ENCODE peak calls at places on chromosome 13, in eight cellular contexts. K, C, X, E, P, U, N and W are unnamed samples.

GRCh38 chr13:85666356-85666755 is 132.9 kb downstream of the SLITRK6 start:
- DNase-seq in K (no peak), C (no peak), X (no peak), E (no peak), P (no peak), U (no peak), N (no peak), W (no peak)

GRCh38 chr13:67438465-67438864 is 208.3 kb upstream of the PCDH9 start:
- DNase-seq in K (no peak), C (no peak), X (no peak), E (no peak), P (no peak), U (no peak), N (peak), W (no peak)

GRCh38 chr13:31069808-31070544 is 91.7 kb downstream of the HSPH1 start:
- DNase-seq in K (no peak), C (no peak), X (no peak), E (no peak), P (no peak), U (no peak), N (peak), W (no peak)

GRCh38 chr13:92994056-92994455 is 232.6 kb upstream of the GPC6 start:
- DNase-seq in K (no peak), C (no peak), X (no peak), E (no peak), P (no peak), U (peak), N (peak), W (no peak)

GRCh38 chr13:46146898-46147297 is 35.1 kb downstream of the LCP1 start:
- DNase-seq in K (no peak), C (no peak), X (no peak), E (no peak), P (no peak), U (peak), N (no peak), W (no peak)

GRCh38 chr13:73934215-73934623 is 200.0 kb downstream of the KLF12 start:
- DNase-seq in K (no peak), C (no peak), X (no peak), E (no peak), P (no peak), U (no peak), N (peak), W (no peak)

GRCh38 chr13:38490657-38491056 is 141.0 kb downstream of the UFM1 start:
- DNase-seq in K (no peak), C (no peak), X (no peak), E (no peak), P (no peak), U (no peak), N (no peak), W (no peak)

GRCh38 chr13:33691980-33692379 is 126.0 kb upstream of the RFC3 start:
- DNase-seq in K (no peak), C (no peak), X (no peak), E (no peak), P (no peak), U (no peak), N (no peak), W (no peak)

GRCh38 chr13:72998012-72998411 is 60.8 kb upstream of the KLF5 start:
- DNase-seq in K (no peak), C (no peak), X (no peak), E (no peak), P (no peak), U (no peak), N (no peak), W (no peak)

GRCh38 chr13:71672527-71672926 is 194.5 kb downstream of the DACH1 start:
- DNase-seq in K (no peak), C (no peak), X (no peak), E (no peak), P (no peak), U (peak), N (peak), W (no peak)

GRCh38 chr13:25422153-25422552 is 50.4 kb downstream of the ATP8A2 start:
- DNase-seq in K (no peak), C (no peak), X (no peak), E (no peak), P (no peak), U (no peak), N (no peak), W (no peak)

GRCh38 chr13:94329754-94330551 is 149.5 kb downstream of the DCT start:
- DNase-seq in K (peak), C (no peak), X (no peak), E (peak), P (no peak), U (peak), N (peak), W (no peak)

GRCh38 chr13:32381539-32381938 is 46.4 kb downstream of the N4BP2L1 start:
- DNase-seq in K (no peak), C (no peak), X (peak), E (peak), P (no peak), U (peak), N (peak), W (peak)

GRCh38 chr13:113239986-113240385 is 30.6 kb downstream of the CUL4A start:
- DNase-seq in K (no peak), C (no peak), X (no peak), E (no peak), P (no peak), U (no peak), N (no peak), W (no peak)

GRCh38 chr13:113233101-113233500 is 23.7 kb downstream of the CUL4A start:
- DNase-seq in K (no peak), C (no peak), X (no peak), E (no peak), P (no peak), U (no peak), N (no peak), W (no peak)

GRCh38 chr13:113239357-113239756 is 29.9 kb downstream of the CUL4A start:
- DNase-seq in K (no peak), C (no peak), X (no peak), E (no peak), P (no peak), U (no peak), N (no peak), W (no peak)

GRCh38 chr13:113243847-113244246 is 34.4 kb downstream of the CUL4A start:
- DNase-seq in K (no peak), C (no peak), X (no peak), E (no peak), P (no peak), U (no peak), N (no peak), W (no peak)

GRCh38 chr13:113238542-113238941 is 29.1 kb downstream of the CUL4A start:
- DNase-seq in K (no peak), C (no peak), X (no peak), E (no peak), P (no peak), U (no peak), N (no peak), W (no peak)
- TF ChIP-seq CTCF in K (no peak), C (no peak), X (no peak), E (no peak), P (no peak), U (no peak), N (no peak), W (no peak)

DNA sequence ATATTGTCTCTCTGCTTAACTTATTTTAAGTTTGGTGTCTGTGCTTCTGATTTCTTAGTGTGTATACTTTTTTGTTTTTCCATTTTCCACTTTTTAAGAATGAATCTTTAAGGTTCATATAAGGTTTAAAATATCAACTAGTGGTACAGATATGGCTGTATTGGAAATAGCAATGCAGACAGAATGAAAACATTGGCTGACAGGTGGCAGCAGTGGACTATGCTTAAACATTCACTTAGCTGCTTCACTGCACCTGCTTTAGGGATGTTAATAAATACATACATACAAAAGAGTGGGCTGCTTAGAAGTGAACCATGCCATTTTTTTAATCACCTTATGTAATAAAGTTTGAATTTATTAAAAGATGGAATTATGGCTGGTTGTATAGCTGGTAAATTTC is 27.3 kb downstream of the TM9SF2 start:
- DNase-seq in K (no peak), C (no peak), X (no peak), E (no peak), P (peak), U (no peak), N (peak), W (peak)
- TF ChIP-seq CTCF in K (no peak), C (no peak), X (no peak), E (peak), P (peak), U (no peak), N (peak), W (peak)

DNA sequence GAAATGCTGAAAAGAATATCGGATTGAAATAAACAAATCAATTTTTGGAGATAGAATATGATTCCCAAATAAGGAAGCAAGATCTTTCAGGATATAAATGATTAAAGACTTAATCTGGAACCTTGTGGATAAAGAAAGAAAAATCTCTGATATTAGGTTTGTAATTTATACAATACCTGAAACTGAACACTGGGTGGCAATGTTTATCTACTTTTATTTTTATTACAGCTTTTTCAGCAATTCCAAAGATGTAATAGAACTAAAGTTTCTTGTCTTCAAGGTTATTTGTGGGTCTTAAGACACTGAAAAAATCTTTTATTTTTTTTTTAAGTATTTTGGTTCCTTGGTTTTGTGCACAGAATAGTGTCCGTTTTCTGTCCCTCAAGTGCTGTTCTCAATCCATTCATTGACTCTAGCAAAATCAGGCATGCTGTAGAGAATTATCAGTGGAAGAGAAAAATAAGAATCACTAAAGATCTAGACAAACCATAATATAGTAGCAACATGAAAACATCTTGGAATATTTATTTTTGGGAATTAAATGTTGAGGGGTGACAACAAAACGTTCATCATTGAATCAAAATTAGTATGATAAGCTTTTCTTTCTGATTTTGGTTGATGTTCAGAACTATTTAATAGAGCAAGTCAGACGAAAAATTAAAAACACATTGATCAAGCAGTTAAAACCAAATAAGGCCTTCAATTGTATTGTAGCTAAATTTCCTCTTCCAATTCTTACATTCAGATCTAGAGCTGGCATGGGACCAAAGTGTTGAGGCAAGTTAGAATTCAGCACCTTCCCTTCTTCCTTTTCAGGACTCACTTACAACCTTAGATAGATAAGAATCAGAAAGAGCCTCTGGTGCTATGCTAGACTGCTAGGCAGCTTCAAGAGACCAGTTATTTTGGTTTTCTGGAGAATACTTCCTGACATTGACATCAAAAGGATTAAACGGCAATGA is 704.4 kb upstream of the PCDH20 start:
- DNase-seq in K (no peak), C (no peak), X (no peak), E (no peak), P (no peak), U (peak), N (peak), W (peak)
- TF ChIP-seq CTCF in K (peak), C (no peak), X (no peak), E (peak), P (no peak), U (peak), N (peak), W (peak)

GRCh38 chr13:112103971-112104872 is 37.3 kb downstream of the SOX1 start:
- DNase-seq in K (no peak), C (no peak), X (no peak), E (no peak), P (no peak), U (no peak), N (no peak), W (no peak)

GRCh38 chr13:112104873-112105234 is 37.9 kb downstream of the SOX1 start:
- DNase-seq in K (no peak), C (no peak), X (no peak), E (no peak), P (no peak), U (no peak), N (no peak), W (no peak)

GRCh38 chr13:112101360-112101930 is 34.5 kb downstream of the SOX1 start:
- DNase-seq in K (no peak), C (no peak), X (no peak), E (no peak), P (no peak), U (no peak), N (no peak), W (no peak)

GRCh38 chr13:112103260-112103843 is 36.4 kb downstream of the SOX1 start:
- DNase-seq in K (peak), C (no peak), X (no peak), E (no peak), P (no peak), U (no peak), N (no peak), W (no peak)

DNA sequence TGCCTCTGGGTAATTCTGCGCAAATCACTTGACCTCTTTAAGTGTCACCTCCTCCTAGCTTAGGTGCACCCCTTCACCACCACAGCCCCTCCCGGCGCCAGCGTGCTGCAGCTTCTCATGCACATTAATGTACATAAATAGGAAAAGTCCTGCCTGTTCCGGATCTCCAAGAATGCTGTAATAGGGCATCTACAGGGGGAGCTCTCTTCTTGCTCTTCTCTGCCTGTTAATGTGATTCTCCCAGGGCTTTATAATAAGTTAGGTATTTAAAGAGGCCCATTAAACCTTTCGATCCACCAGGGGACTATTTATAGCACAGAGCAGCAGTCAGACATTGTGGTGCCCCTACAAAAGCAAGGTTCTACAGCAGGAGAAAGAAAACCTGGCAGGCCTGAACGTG is 35.3 kb downstream of the SOX1 start:
- DNase-seq in K (peak), C (no peak), X (no peak), E (no peak), P (no peak), U (no peak), N (peak), W (no peak)
- TF ChIP-seq CTCF in K (no peak), C (no peak), X (no peak), E (no peak), P (no peak), U (no peak), N (no peak), W (no peak)

GRCh38 chr13:81987159-81987558 is 1646.2 kb upstream of the SPRY2 start:
- DNase-seq in K (no peak), C (no peak), X (no peak), E (no peak), P (no peak), U (no peak), N (no peak), W (no peak)
- TF ChIP-seq CTCF in K (no peak), C (no peak), X (no peak), E (no peak), P (no peak), U (no peak), N (peak), W (no peak)

GRCh38 chr13:50587839-50588373 is 255.6 kb downstream of the DLEU7 start:
- DNase-seq in K (no peak), C (no peak), X (no peak), E (no peak), P (no peak), U (no peak), N (no peak), W (no peak)

GRCh38 chr13:50588736-50589135 is 254.8 kb downstream of the DLEU7 start:
- DNase-seq in K (no peak), C (no peak), X (no peak), E (no peak), P (no peak), U (no peak), N (no peak), W (no peak)

GRCh38 chr13:50581586-50582196 is 261.8 kb downstream of the DLEU7 start:
- DNase-seq in K (no peak), C (no peak), X (no peak), E (no peak), P (no peak), U (no peak), N (no peak), W (no peak)

GRCh38 chr13:50587122-50587521 is 256.4 kb downstream of the DLEU7 start:
- DNase-seq in K (no peak), C (no peak), X (no peak), E (no peak), P (no peak), U (no peak), N (no peak), W (no peak)

GRCh38 chr13:50584856-50585580 is 258.5 kb downstream of the DLEU7 start:
- DNase-seq in K (no peak), C (no peak), X (no peak), E (no peak), P (no peak), U (no peak), N (no peak), W (no peak)
- TF ChIP-seq CTCF in K (no peak), C (no peak), X (no peak), E (no peak), P (no peak), U (no peak), N (no peak), W (no peak)

GRCh38 chr13:37109080-37109678 is 3.7 kb upstream of the CSNK1A1L start:
- DNase-seq in K (no peak), C (no peak), X (peak), E (no peak), P (no peak), U (peak), N (peak), W (no peak)
- TF ChIP-seq CTCF in K (peak), C (peak), X (peak), E (peak), P (peak), U (peak), N (peak), W (peak)